ENCODE peak calls at places on chromosomes 7 and 10, in five cellular contexts. One of them, this sample, is unnamed.

GRCh38 chr7:87318741-87319140 is 26.7 kb upstream of the CROT start:
- DNase-seq in prostate gland: no peak
- DNase-seq in AG09309: no peak
- DNase-seq in PC-9: no peak
- DNase-seq in vagina: no peak
- DNase-seq in this sample: no peak

GRCh38 chr10:34906021-34906965 is 91.2 kb upstream of the PARD3 start:
- DNase-seq in prostate gland: peak
- DNase-seq in AG09309: no peak
- DNase-seq in PC-9: no peak
- DNase-seq in vagina: no peak
- DNase-seq in this sample: no peak

GRCh38 chr7:108239501-108240225 is 109.5 kb upstream of the LAMB4 start:
- DNase-seq in prostate gland: no peak
- DNase-seq in AG09309: no peak
- DNase-seq in PC-9: no peak
- DNase-seq in vagina: no peak
- DNase-seq in this sample: no peak

GRCh38 chr10:79392020-79392398 is 44.7 kb downstream of the PPIF start:
- DNase-seq in prostate gland: no peak
- DNase-seq in AG09309: no peak
- DNase-seq in PC-9: no peak
- DNase-seq in vagina: no peak
- DNase-seq in this sample: no peak

GRCh38 chr7:87604264-87604663 is 3.6 kb upstream of the ABCB1 start:
- DNase-seq in prostate gland: no peak
- DNase-seq in AG09309: no peak
- DNase-seq in PC-9: no peak
- DNase-seq in vagina: no peak
- DNase-seq in this sample: no peak

GRCh38 chr10:6342091-6342490 is 139.4 kb downstream of the PFKFB3 start:
- DNase-seq in prostate gland: no peak
- DNase-seq in AG09309: no peak
- DNase-seq in PC-9: no peak
- DNase-seq in vagina: no peak
- DNase-seq in this sample: no peak

GRCh38 chr7:125257617-125258016 is 328.0 kb upstream of the POT1 start:
- DNase-seq in prostate gland: no peak
- DNase-seq in AG09309: no peak
- DNase-seq in PC-9: no peak
- DNase-seq in vagina: no peak
- DNase-seq in this sample: no peak

GRCh38 chr7:126040114-126041045 is 1110.8 kb upstream of the POT1 start:
- DNase-seq in prostate gland: no peak
- DNase-seq in AG09309: no peak
- DNase-seq in PC-9: no peak
- DNase-seq in vagina: no peak
- DNase-seq in this sample: no peak

GRCh38 chr7:92375013-92375412 is 72.3 kb upstream of the GATAD1 start:
- DNase-seq in prostate gland: no peak
- DNase-seq in AG09309: no peak
- DNase-seq in PC-9: no peak
- DNase-seq in vagina: no peak
- DNase-seq in this sample: no peak

GRCh38 chr7:87432536-87432935 is 42.9 kb downstream of the ABCB4 start:
- DNase-seq in prostate gland: no peak
- DNase-seq in AG09309: no peak
- DNase-seq in PC-9: no peak
- DNase-seq in vagina: no peak
- DNase-seq in this sample: no peak

GRCh38 chr10:77383861-77384553 is 253.6 kb downstream of the KCNMA1 start:
- DNase-seq in prostate gland: no peak
- DNase-seq in AG09309: no peak
- DNase-seq in PC-9: no peak
- DNase-seq in vagina: no peak
- DNase-seq in this sample: no peak

GRCh38 chr10:66564341-66564740 is 361.5 kb upstream of the LRRTM3 start:
- DNase-seq in prostate gland: no peak
- DNase-seq in AG09309: no peak
- DNase-seq in PC-9: no peak
- DNase-seq in vagina: no peak
- DNase-seq in this sample: no peak

GRCh38 chr10:94122247-94122646 is 128.5 kb downstream of the PLCE1 start:
- DNase-seq in prostate gland: no peak
- DNase-seq in AG09309: no peak
- DNase-seq in PC-9: no peak
- DNase-seq in vagina: no peak
- DNase-seq in this sample: no peak

GRCh38 chr7:5424689-5425506 is 1.3 kb upstream of the TNRC18 start:
- DNase-seq in prostate gland: peak
- DNase-seq in AG09309: no peak
- DNase-seq in PC-9: peak
- DNase-seq in vagina: no peak
- DNase-seq in this sample: no peak

GRCh38 chr7:45689011-45689796 is 115.0 kb downstream of the ADCY1 start:
- DNase-seq in prostate gland: no peak
- DNase-seq in AG09309: peak
- DNase-seq in PC-9: no peak
- DNase-seq in vagina: no peak
- DNase-seq in this sample: no peak

GRCh38 chr7:83267141-83267631 is 104.5 kb upstream of the PCLO start:
- DNase-seq in prostate gland: peak
- DNase-seq in AG09309: no peak
- DNase-seq in PC-9: no peak
- DNase-seq in vagina: no peak
- DNase-seq in this sample: no peak

GRCh38 chr7:148708026-148708685 is 9.5 kb downstream of the CUL1 start:
- DNase-seq in prostate gland: no peak
- DNase-seq in AG09309: no peak
- DNase-seq in PC-9: no peak
- DNase-seq in vagina: no peak
- DNase-seq in this sample: no peak

GRCh38 chr10:60299961-60300883 is 89.5 kb downstream of the ANK3 start:
- DNase-seq in prostate gland: no peak
- DNase-seq in AG09309: peak
- DNase-seq in PC-9: no peak
- DNase-seq in vagina: no peak
- DNase-seq in this sample: peak

GRCh38 chr10:72276013-72276387 is 2.3 kb downstream of the DDIT4 start:
- DNase-seq in prostate gland: peak
- DNase-seq in AG09309: no peak
- DNase-seq in PC-9: peak
- DNase-seq in vagina: no peak
- DNase-seq in this sample: no peak

GRCh38 chr10:18594574-18595156 is 56.7 kb downstream of the NSUN6 start:
- DNase-seq in prostate gland: no peak
- DNase-seq in AG09309: no peak
- DNase-seq in PC-9: no peak
- DNase-seq in vagina: no peak
- DNase-seq in this sample: no peak

GRCh38 chr10:61898435-61898778 is 3.1 kb upstream of the ARID5B start:
- DNase-seq in prostate gland: no peak
- DNase-seq in AG09309: no peak
- DNase-seq in PC-9: no peak
- DNase-seq in vagina: no peak
- DNase-seq in this sample: no peak

GRCh38 chr10:132322621-132323048 is 9.4 kb upstream of the LRRC27 start:
- DNase-seq in prostate gland: no peak
- DNase-seq in AG09309: peak
- DNase-seq in PC-9: no peak
- DNase-seq in vagina: no peak
- DNase-seq in this sample: no peak
- TF ChIP-seq CTCF in prostate gland: no peak
- TF ChIP-seq CTCF in AG09309: peak
- TF ChIP-seq CTCF in PC-9: no peak
- TF ChIP-seq CTCF in vagina: no peak
- TF ChIP-seq CTCF in this sample: peak

DNA sequence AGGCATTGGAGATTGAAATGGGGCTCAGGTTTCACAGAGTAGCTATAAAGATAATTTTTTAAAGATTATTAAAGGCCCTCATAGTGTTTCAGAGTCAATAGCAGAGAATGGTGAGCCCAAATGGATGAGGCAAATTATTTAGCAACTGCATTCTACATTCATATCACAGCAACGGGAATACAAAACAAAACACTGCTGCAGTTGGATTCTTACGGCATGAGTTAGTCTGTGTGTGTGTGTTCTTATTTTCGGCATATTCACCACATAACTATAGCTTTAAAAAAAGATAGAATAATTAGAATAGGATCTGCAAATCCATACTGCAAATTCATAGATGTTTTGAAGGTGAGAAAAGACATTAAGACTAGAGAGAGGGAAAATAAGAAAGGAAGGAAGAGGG is 66.0 kb downstream of the SUGCT start:
- DNase-seq in prostate gland: no peak
- DNase-seq in AG09309: peak
- DNase-seq in PC-9: peak
- DNase-seq in vagina: no peak
- DNase-seq in this sample: no peak
- H3K4me3 ChIP-seq in prostate gland: no peak
- H3K4me3 ChIP-seq in AG09309: no peak
- H3K4me3 ChIP-seq in PC-9: no peak
- H3K4me3 ChIP-seq in vagina: no peak
- H3K4me3 ChIP-seq in this sample: no peak

GRCh38 chr10:104056619-104057273 is 28.9 kb downstream of the COL17A1 start:
- DNase-seq in prostate gland: no peak
- DNase-seq in AG09309: no peak
- DNase-seq in PC-9: no peak
- DNase-seq in vagina: no peak
- DNase-seq in this sample: no peak
- TF ChIP-seq CTCF in prostate gland: no peak
- TF ChIP-seq CTCF in AG09309: no peak
- TF ChIP-seq CTCF in PC-9: no peak
- TF ChIP-seq CTCF in vagina: no peak
- TF ChIP-seq CTCF in this sample: no peak

DNA sequence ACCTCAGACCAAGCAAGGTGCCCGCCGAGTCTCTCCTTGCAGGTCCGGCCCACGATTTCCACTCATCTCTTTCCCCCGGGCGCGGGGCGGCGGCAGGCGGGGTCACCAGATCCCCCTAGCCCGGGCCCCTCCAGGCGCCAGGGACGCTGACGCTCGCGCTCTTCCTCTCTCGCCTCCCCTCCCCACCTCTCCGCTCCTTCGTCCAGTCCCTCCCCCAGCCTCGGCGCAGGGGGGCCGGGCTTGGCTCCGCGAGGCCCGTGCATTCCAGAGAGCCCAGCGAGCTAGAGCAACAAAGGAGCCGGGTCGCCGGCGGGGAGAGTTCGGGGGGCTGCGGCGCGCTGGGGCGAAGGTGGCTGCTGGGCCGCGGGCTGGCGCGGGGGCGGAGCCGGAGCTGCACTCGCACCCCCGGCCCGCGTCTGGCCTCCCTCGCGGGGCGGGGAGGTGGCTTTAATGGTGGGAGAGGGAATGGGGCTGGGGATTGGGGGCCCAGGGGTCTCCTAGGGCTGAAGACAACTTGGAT is at the start of gene SMO:
- DNase-seq in prostate gland: no peak
- DNase-seq in AG09309: no peak
- DNase-seq in PC-9: no peak
- DNase-seq in vagina: no peak
- DNase-seq in this sample: peak
- H3K4me3 ChIP-seq in prostate gland: peak
- H3K4me3 ChIP-seq in AG09309: peak
- H3K4me3 ChIP-seq in PC-9: peak
- H3K4me3 ChIP-seq in vagina: peak
- H3K4me3 ChIP-seq in this sample: peak

DNA sequence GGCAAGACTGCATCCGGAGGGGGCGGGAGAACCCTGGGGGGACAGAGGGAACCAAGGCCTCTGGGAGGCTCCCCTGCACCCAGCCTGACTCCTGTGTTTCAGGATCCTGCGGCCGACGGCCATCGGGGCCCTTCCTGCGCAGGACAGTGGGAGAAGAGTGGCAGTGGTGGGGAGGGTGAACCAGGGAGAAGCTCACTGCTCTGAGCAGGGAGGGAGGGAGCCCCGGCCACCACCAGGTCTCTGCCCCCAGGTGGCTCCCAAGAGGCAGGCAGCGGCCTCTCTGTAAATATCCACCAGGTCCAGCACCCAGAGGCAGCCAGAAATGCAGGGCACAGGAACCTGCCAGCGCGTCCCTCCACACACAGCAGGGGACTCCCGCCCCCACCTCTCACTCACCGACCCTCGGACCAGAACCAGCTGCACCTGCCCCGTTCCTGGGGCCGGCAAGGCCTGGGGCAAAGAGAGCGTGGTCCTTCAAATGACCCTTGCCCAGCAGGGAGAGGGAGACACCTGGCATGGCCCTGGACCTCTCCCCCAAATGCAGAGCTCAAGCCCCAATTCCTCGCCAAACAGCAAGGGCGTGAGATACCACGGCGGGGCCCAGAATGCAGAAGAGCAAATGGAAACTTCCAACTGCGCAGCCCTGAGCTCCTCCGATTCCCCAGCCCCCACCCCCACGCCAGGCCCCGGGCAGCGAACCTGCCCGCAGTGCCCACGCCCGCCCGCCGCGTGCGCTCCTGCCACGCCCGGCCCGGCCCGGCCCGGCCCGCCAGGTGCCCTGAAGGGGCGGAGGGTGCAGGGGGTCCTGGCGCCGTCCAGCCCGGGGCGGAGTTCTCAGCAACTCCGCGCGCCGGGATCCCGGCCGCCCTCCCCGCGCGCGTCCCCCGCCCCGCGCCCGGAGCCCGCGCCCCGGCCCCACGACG is 805 bp downstream of the RASGEF1A start:
- DNase-seq in prostate gland: peak
- DNase-seq in AG09309: no peak
- DNase-seq in PC-9: peak
- DNase-seq in vagina: no peak
- DNase-seq in this sample: no peak
- TF ChIP-seq CTCF in prostate gland: peak
- TF ChIP-seq CTCF in AG09309: no peak
- TF ChIP-seq CTCF in PC-9: peak
- TF ChIP-seq CTCF in vagina: no peak
- TF ChIP-seq CTCF in this sample: peak

DNA sequence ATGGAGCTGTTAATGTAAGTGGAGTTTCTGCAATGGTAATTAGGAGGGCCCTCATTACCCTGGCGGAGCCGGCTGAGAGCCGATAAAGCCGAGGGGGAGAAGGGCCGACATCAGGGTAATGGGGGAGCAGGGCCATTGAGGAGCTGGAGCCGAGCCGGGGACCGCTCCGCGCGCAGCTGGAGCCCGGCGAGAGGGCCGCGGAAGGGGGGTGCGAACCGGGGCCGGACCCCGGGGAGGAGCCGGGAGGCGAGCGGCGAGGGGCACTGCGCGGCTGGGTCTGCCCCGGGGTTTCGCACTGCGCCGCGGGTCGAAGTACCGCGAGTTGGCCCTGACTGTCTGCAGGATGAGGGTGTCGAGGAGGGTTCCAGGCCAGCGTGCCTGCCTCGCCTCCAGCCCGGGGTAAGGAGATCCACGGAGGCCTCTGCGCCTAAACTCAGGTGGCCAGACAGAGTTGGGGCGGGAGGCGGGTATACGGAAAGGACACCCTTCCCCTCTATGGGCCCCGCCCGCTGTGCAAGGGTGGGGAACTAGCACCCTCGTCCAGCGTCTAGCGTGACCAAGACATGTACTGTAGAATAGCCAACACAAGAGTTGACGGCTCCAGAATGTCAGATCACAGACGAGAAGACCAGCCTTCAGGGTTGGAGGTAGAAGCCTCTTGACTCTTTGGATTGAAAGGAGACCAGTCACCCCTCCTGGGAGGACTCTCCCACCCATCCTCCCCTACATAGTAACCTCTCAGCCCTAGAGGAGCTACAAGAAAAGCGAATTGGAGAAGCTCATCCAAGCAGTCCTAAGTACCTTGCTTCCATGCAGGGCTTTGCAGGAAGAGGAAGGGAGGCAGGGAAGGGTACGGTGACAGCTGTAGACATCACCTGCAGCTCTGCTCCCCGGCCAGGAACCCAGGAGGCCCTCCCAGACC is 55.2 kb upstream of the LBX1 start:
- DNase-seq in prostate gland: no peak
- DNase-seq in AG09309: no peak
- DNase-seq in PC-9: no peak
- DNase-seq in vagina: no peak
- DNase-seq in this sample: no peak
- H3K4me3 ChIP-seq in prostate gland: no peak
- H3K4me3 ChIP-seq in AG09309: no peak
- H3K4me3 ChIP-seq in PC-9: no peak
- H3K4me3 ChIP-seq in vagina: no peak
- H3K4me3 ChIP-seq in this sample: no peak

This sample was measured in retinal pigment epithelial cell.